ENCODE peak calls at places on chromosome 16, in ten cellular contexts. B, V, J, Q, X, T, P, G, F and N are unnamed samples.

GRCh38 chr16:72400257-72401078 is 228.5 kb upstream of the PMFBP1 start:
- DNase-seq in B (no peak), V (no peak), J (peak; percentile 48), Q (peak; percentile 56), X (peak; percentile 35), T (peak; percentile 58), P (peak; percentile 77), G (peak; percentile 43), F (peak; percentile 79), N (no peak)

GRCh38 chr16:70422543-70422942 is 16.4 kb downstream of the ST3GAL2 start:
- DNase-seq in B (no peak), V (no peak), J (no peak), Q (no peak), X (peak; percentile 58), T (no peak), P (no peak), G (no peak), F (no peak), N (no peak)

GRCh38 chr16:5428932-5429331 is 331.3 kb upstream of the EEF2KMT start:
- DNase-seq in B (no peak), V (no peak), J (no peak), Q (no peak), X (no peak), T (peak; percentile 3), P (peak; percentile 82), G (no peak), F (no peak), N (no peak)

GRCh38 chr16:24875466-24875865 is 29.7 kb downstream of the SLC5A11 start:
- DNase-seq in B (no peak), V (no peak), J (no peak), Q (no peak), X (no peak), T (no peak), P (no peak), G (no peak), F (no peak), N (peak; percentile 15)

GRCh38 chr16:22699356-22699755 is 114.6 kb upstream of the HS3ST2 start:
- DNase-seq in B (no peak), V (no peak), J (no peak), Q (no peak), X (no peak), T (no peak), P (no peak), G (no peak), F (no peak), N (no peak)

GRCh38 chr16:47142469-47143328 is 1.0 kb downstream of the NETO2 start:
- DNase-seq in B (peak; percentile 74), V (peak; percentile 25), J (peak; percentile 6), Q (peak; percentile 52), X (no peak), T (peak; percentile 18), P (peak; percentile 68), G (peak; percentile 36), F (peak; percentile 92), N (no peak)

GRCh38 chr16:1010266-1010665 is 28.7 kb downstream of the SOX8 start:
- DNase-seq in B (no peak), V (no peak), J (no peak), Q (no peak), X (no peak), T (no peak), P (no peak), G (no peak), F (peak; percentile 88), N (no peak)

GRCh38 chr16:64345142-64345541 is 776.7 kb downstream of the CDH11 start:
- DNase-seq in B (no peak), V (no peak), J (no peak), Q (no peak), X (no peak), T (no peak), P (no peak), G (no peak), F (no peak), N (no peak)

GRCh38 chr16:28258571-28258970 is 33.8 kb upstream of the SBK1 start:
- DNase-seq in B (peak; percentile 80), V (peak; percentile 71), J (peak; percentile 18), Q (peak; percentile 36), X (no peak), T (no peak), P (peak; percentile 51), G (no peak), F (no peak), N (no peak)

GRCh38 chr16:66741971-66742396 is 9.4 kb downstream of the DYNC1LI2 start:
- DNase-seq in B (no peak), V (no peak), J (no peak), Q (no peak), X (no peak), T (no peak), P (no peak), G (no peak), F (peak; percentile 37), N (no peak)

GRCh38 chr16:75017670-75018525 is 19.1 kb downstream of the ZNRF1 start:
- DNase-seq in B (no peak), V (no peak), J (no peak), Q (no peak), X (no peak), T (no peak), P (no peak), G (no peak), F (no peak), N (no peak)

GRCh38 chr16:12675852-12676251 is 127.8 kb downstream of the CPPED1 start:
- DNase-seq in B (no peak), V (no peak), J (no peak), Q (no peak), X (no peak), T (no peak), P (no peak), G (peak; percentile 38), F (no peak), N (no peak)

GRCh38 chr16:14475370-14476139 is 154.5 kb downstream of the PARN start:
- DNase-seq in B (no peak), V (no peak), J (peak; percentile 64), Q (no peak), X (no peak), T (peak; percentile 73), P (no peak), G (peak; percentile 73), F (peak; percentile 87), N (no peak)

DNA sequence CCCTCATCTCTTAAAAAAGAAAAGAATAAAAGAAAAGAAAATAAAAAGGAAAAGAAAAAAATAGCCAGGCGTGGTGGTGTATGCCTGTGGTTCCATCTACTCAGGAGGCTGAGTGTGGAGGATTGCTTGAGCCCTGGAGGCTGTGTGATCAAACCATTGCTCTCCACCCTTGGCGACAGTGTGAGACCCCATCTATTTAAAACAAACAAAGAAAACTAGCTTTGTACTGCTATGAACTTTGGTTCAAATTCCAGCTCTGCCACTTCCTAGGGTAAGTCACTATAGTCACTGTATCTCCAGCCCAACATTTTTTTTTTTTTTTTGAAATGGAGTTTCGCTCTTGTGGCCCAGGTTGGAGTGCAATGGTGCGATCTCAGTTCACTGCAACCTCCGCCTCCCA is 4.2 kb downstream of the CTF1 start:
- DNase-seq in B (no peak), V (no peak), J (no peak), Q (no peak), X (no peak), T (no peak), P (no peak), G (no peak), F (no peak), N (no peak)
- H3K4me1 ChIP-seq in B (no peaks in the 10 kb centered on the region), V (peaks cover 55% of the 10 kb centered on the region), J (peaks cover 36% of the 10 kb centered on the region), Q (peaks cover 28% of the 10 kb centered on the region), X (peaks cover 2% of the 10 kb centered on the region), T (peaks cover 13% of the 10 kb centered on the region), P (peaks cover 8% of the 10 kb centered on the region), G (peaks cover 16% of the 10 kb centered on the region), F (peaks cover 21% of the 10 kb centered on the region), N (no peaks in the 10 kb centered on the region)

DNA sequence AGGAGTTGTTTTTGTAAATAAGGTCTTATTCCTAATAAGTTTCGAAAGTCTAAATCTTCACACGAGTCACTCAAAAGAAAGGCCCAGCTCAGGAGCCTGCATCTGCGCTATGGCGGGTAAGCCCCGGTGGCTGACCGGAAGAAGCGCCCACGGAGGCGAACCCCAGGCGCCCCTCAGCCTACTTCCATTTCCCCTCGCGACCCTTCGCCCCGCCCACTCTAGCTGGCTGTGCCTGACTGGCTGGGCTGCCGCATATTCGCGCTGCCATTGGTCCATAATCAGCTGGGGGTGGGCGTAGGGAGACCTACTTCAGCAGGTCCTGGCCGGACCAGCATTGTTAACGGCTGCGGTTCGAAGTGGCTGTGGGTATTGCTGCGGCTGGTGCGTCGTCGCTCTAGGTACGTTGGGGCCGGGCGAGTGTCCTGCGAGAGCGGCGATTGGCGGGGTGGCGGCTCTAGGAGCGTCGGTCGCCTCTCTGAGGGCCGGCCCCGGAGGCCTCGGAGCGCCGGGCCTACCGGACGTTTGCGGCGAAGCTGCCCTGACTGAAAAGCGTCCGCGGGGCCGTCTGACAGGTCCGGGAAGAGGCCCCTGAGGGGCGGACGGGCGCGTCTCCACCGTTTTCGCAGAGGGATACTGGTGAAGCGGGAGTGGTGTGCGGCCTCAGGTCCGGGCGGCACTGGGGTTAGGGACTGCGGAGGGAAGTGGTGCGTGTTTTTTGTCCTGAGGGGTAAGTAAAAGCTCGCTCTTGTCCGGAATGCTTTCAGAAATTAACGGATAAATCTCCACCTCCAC is at the start of gene ATF7IP2:
- DNase-seq in B (peak; percentile 94), V (peak; percentile 92), J (peak; percentile 93), Q (peak; percentile 96), X (peak; percentile 86), T (peak; percentile 90), P (peak; percentile 94), G (peak; percentile 96), F (peak; percentile 98), N (peak; percentile 88)
- H3K4me1 ChIP-seq in B (no peaks in the 10 kb centered on the region), V (peaks cover 38% of the 10 kb centered on the region), J (peaks cover 19% of the 10 kb centered on the region), Q (no peaks in the 10 kb centered on the region), X (no peaks in the 10 kb centered on the region), T (no peaks in the 10 kb centered on the region), P (peaks cover 9% of the 10 kb centered on the region), G (peaks cover 7% of the 10 kb centered on the region), F (peaks cover 7% of the 10 kb centered on the region), N (no peaks in the 10 kb centered on the region)

DNA sequence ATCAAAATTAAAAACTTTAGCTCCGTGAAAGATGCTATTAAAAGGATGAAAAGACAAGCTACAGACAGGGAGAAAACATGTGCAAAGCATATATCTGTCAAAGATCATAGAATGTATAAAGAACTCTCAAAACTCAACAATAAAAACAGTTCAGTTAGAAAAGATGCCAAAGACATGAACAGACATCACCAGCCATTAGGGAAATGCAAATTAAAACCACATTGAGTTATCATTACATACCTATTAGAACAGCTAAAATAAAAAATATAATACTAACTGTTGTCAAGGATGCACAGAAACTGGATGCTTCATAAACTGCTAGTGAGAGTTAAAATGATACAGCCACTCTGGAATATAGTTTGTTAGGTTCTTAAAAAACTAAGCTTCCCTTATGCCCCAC is 58.8 kb downstream of the NFATC3 start:
- DNase-seq in B (no peak), V (no peak), J (no peak), Q (no peak), X (no peak), T (no peak), P (no peak), G (no peak), F (no peak), N (no peak)
- H3K4me1 ChIP-seq in B (no peaks in the 10 kb centered on the region), V (peaks cover 39% of the 10 kb centered on the region), J (peaks cover 7% of the 10 kb centered on the region), Q (peaks cover 7% of the 10 kb centered on the region), X (no peaks in the 10 kb centered on the region), T (peaks cover 17% of the 10 kb centered on the region), P (no peaks in the 10 kb centered on the region), G (peaks cover 36% of the 10 kb centered on the region), F (peaks cover 6% of the 10 kb centered on the region), N (peaks cover 39% of the 10 kb centered on the region)

DNA sequence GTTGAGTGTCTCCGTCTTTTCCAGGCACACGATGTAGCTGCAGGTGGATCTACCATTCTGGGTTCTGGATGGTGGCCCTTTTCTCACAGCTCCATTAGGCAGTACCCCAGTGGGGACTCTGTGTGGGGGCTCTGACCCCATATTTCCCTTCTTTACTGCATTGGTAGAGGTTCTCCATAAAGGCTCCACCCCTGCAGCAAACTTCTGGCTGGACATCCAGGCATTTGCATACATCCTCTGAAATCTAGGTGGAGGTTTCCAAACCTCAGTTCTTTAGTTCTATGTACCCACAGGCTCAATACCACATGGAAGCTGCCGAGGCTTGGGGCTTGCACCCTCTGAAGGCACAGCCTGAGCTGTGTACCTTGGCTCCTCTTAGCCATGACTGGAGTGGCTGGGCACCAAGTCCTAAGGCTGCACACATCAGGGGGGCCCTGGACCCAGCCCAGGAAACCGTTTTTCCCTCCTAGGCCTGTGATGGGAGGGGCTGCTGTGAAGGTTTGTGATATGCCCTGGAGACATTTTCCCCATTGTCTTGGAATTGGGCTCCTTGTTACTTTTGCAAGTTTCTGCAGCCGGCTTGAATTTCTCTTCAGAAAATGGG is 14.0 kb downstream of the ABCC1 start:
- DNase-seq in B (no peak), V (no peak), J (no peak), Q (no peak), X (no peak), T (no peak), P (no peak), G (no peak), F (no peak), N (no peak)
- H3K4me1 ChIP-seq in B (peaks cover 4% of the 10 kb centered on the region), V (peaks cover 64% of the 10 kb centered on the region), J (peaks cover 12% of the 10 kb centered on the region), Q (peaks cover 9% of the 10 kb centered on the region), X (no peaks in the 10 kb centered on the region), T (peaks cover 19% of the 10 kb centered on the region), P (peaks cover 21% of the 10 kb centered on the region), G (peaks cover 98% of the 10 kb centered on the region), F (peaks cover 11% of the 10 kb centered on the region), N (peaks cover 66% of the 10 kb centered on the region)